ENCODE peak calls at places on chromosome 17, in six cellular contexts. J is hippocampal formation, S is WTC11, H is NCI-H1436, Y is mucosa of descending colon, D is astrocyte. R is an unnamed sample.

GRCh38 chr17:77479817-77480508 is 339.2 kb downstream of the SEC14L1 start:
- DNase-seq in D (no peak), J (no peak), S (no peak), H (no peak), Y (no peak), R (no peak)

GRCh38 chr17:62688398-62689140 is 61.1 kb downstream of the MRC2 start:
- DNase-seq in H (no peak), Y (no peak), S (no peak), J (no peak), D (no peak), R (no peak)

GRCh38 chr17:75844530-75845057 is 390 bp upstream of the UNC13D start:
- DNase-seq in S (no peak), J (no peak), D (no peak), Y (peak), H (no peak), R (no peak)

GRCh38 chr17:58208344-58208743 is 10.7 kb downstream of the MKS1 start:
- DNase-seq in Y (no peak), J (no peak), S (no peak), D (no peak), H (no peak), R (no peak)

GRCh38 chr17:79167486-79167885 is 92.9 kb downstream of the ENGASE start:
- DNase-seq in Y (no peak), D (no peak), J (no peak), S (no peak), H (no peak), R (no peak)

GRCh38 chr17:49016775-49017463 is 19.7 kb downstream of the IGF2BP1 start:
- DNase-seq in S (no peak), H (no peak), J (no peak), D (peak), Y (peak), R (no peak)

GRCh38 chr17:13474073-13474800 is 127.5 kb downstream of the HS3ST3A1 start:
- DNase-seq in S (no peak), H (no peak), Y (no peak), D (peak), J (no peak), R (no peak)

GRCh38 chr17:28951428-28951990 is at the start of gene PHF12:
- DNase-seq in H (peak), Y (peak), D (peak), S (peak), J (peak), R (peak)

GRCh38 chr17:5785867-5786509 is 201.7 kb upstream of the NLRP1 start:
- DNase-seq in J (no peak), D (peak), Y (no peak), H (no peak), S (no peak), R (no peak)

GRCh38 chr17:45411348-45412105 is 21.1 kb downstream of the ARHGAP27 start:
- DNase-seq in Y (no peak), H (no peak), S (no peak), J (no peak), D (no peak), R (no peak)

GRCh38 chr17:63961355-63962207 is 11.1 kb downstream of the SCN4A start:
- DNase-seq in J (no peak), H (no peak), S (peak), Y (peak), D (peak), R (no peak)

GRCh38 chr17:36001862-36002603 is 680 bp upstream of the CCL15 start:
- DNase-seq in J (no peak), S (no peak), D (no peak), H (peak), Y (peak), R (peak)

GRCh38 chr17:35242158-35242804 is 591 bp upstream of the SLFN5 start:
- DNase-seq in S (peak), Y (peak), H (peak), D (peak), J (no peak), R (no peak)

GRCh38 chr17:50028207-50029120 is 27.4 kb upstream of the ITGA3 start:
- DNase-seq in J (no peak), Y (no peak), D (peak), H (no peak), S (peak), R (no peak)

GRCh38 chr17:31554930-31555329 is 163.5 kb downstream of the RAB11FIP4 start:
- DNase-seq in J (no peak), Y (no peak), S (no peak), D (no peak), H (no peak), R (no peak)

GRCh38 chr17:80474231-80474932 is 2.0 kb downstream of the NPTX1 start:
- DNase-seq in D (no peak), H (no peak), S (no peak), J (peak), Y (no peak), R (no peak)

GRCh38 chr17:32015245-32016013 is 8.2 kb downstream of the LRRC37B start:
- DNase-seq in Y (no peak), J (no peak), H (peak), D (no peak), S (no peak), R (peak)

GRCh38 chr17:35915153-35915969 is 15.2 kb downstream of the RDM1 start:
- DNase-seq in H (no peak), Y (no peak), J (no peak), D (no peak), S (no peak), R (no peak)

GRCh38 chr17:63337579-63337978 is 108.5 kb downstream of the CYB561 start:
- DNase-seq in J (no peak), Y (no peak), H (no peak), S (no peak), D (no peak), R (no peak)

GRCh38 chr17:40150215-40150614 is 9.9 kb downstream of the CASC3 start:
- DNase-seq in D (no peak), Y (no peak), J (no peak), H (no peak), S (no peak), R (no peak)

GRCh38 chr17:82615084-82616020 is 32.9 kb downstream of the WDR45B start:
- DNase-seq in J (no peak), H (no peak), D (no peak), Y (no peak), S (peak), R (no peak)

GRCh38 chr17:49015924-49016774 is 19.0 kb downstream of the IGF2BP1 start:
- DNase-seq in Y (no peak), J (no peak), S (no peak), D (no peak), H (no peak), R (no peak)

GRCh38 chr17:17044846-17045561 is 2.7 kb downstream of the MPRIP start:
- DNase-seq in D (peak), H (no peak), S (peak), Y (no peak), J (peak), R (peak)

GRCh38 chr17:38672788-38673713 is 1.7 kb downstream of the EPOP start:
- DNase-seq in Y (peak), J (no peak), D (no peak), S (no peak), H (no peak), R (no peak)

GRCh38 chr17:79836952-79837887 is 2.0 kb downstream of the CBX4 start:
- DNase-seq in J (no peak), Y (peak), H (peak), D (peak), S (peak), R (no peak)

GRCh38 chr17:57549996-57550395 is 195.1 kb downstream of the CCDC182 start:
- DNase-seq in D (no peak), J (no peak), Y (no peak), S (no peak), H (no peak), R (no peak)

GRCh38 chr17:32701860-32702259 is 175.1 kb downstream of the MYO1D start:
- DNase-seq in S (no peak), Y (no peak), D (no peak), J (no peak), H (no peak), R (no peak)

GRCh38 chr17:81219476-81220180 is 3.1 kb downstream of the CEP131 start:
- DNase-seq in D (no peak), Y (no peak), S (no peak), H (no peak), J (no peak), R (no peak)

GRCh38 chr17:73616120-73616872 is 27.9 kb downstream of the SDK2 start:
- DNase-seq in J (no peak), Y (no peak), H (no peak), D (no peak), S (no peak), R (no peak)

GRCh38 chr17:55770220-55770870 is 19.5 kb downstream of the PCTP start:
- DNase-seq in Y (no peak), S (no peak), J (peak), H (peak), D (peak), R (no peak)

GRCh38 chr17:64148017-64148631 is 18.2 kb upstream of the ERN1 start:
- DNase-seq in J (no peak), H (no peak), Y (no peak), D (peak), S (no peak), R (no peak)

GRCh38 chr17:21377821-21378396 is 1.8 kb downstream of the KCNJ12 start:
- DNase-seq in D (no peak), J (no peak), S (peak), H (no peak), Y (no peak), R (no peak)

GRCh38 chr17:7348478-7349242 is 3.3 kb upstream of the KCTD11 start:
- DNase-seq in S (no peak), J (no peak), D (no peak), H (no peak), Y (no peak), R (no peak)

GRCh38 chr17:73710095-73710592 is 65.9 kb upstream of the SDK2 start:
- DNase-seq in J (peak), D (peak), H (peak), Y (peak), S (peak), R (peak)

GRCh38 chr17:57331423-57331822 is 75.1 kb downstream of the MSI2 start:
- DNase-seq in S (no peak), D (no peak), J (no peak), Y (no peak), H (no peak), R (no peak)

GRCh38 chr17:2510559-2510958 is 1.1 kb downstream of the METTL16 start:
- DNase-seq in D (no peak), S (no peak), J (no peak), H (no peak), Y (no peak), R (no peak)

GRCh38 chr17:78412403-78412802 is 34.0 kb downstream of the PGS1 start:
- DNase-seq in J (no peak), H (peak), D (no peak), S (no peak), Y (no peak), R (no peak)

GRCh38 chr17:28033972-28034714 is 8.3 kb upstream of the NLK start:
- DNase-seq in S (no peak), D (peak), Y (no peak), H (no peak), J (peak), R (no peak)

R was measured in SHP77 treated with DMSO at 0.1 percent for 48 hours.